ENCODE peak calls at places on chromosome 2, in five cellular contexts. One of them, this sample, is unnamed.

GRCh38 chr2:207993141-207993763 is 32.1 kb downstream of the PLEKHM3 start:
- DNase-seq in SK-N-SH: no peak
- DNase-seq in A549: no peak
- DNase-seq in H1: no peak
- DNase-seq in K562: no peak
- DNase-seq in this sample: no peak

GRCh38 chr2:233448220-233448559 is 93.9 kb downstream of the DGKD start:
- DNase-seq in SK-N-SH: no peak
- DNase-seq in A549: peak; percentile 68
- DNase-seq in H1: peak; percentile 15
- DNase-seq in K562: peak; percentile 31
- DNase-seq in this sample: peak; percentile 27

GRCh38 chr2:75586971-75587370 is 26.2 kb upstream of the EVA1A start:
- DNase-seq in SK-N-SH: no peak
- DNase-seq in A549: no peak
- DNase-seq in H1: no peak
- DNase-seq in K562: no peak
- DNase-seq in this sample: no peak

GRCh38 chr2:202377308-202377736 is 1.2 kb downstream of the BMPR2 start:
- DNase-seq in SK-N-SH: peak; percentile 65
- DNase-seq in A549: peak; percentile 22
- DNase-seq in H1: no peak
- DNase-seq in K562: peak; percentile 13
- DNase-seq in this sample: peak; percentile 38

GRCh38 chr2:65277791-65278449 is 50.3 kb downstream of the ACTR2 start:
- DNase-seq in SK-N-SH: no peak
- DNase-seq in A549: no peak
- DNase-seq in H1: no peak
- DNase-seq in K562: no peak
- DNase-seq in this sample: no peak

GRCh38 chr2:13560322-13560721 is 843.6 kb downstream of the TRIB2 start:
- DNase-seq in SK-N-SH: no peak
- DNase-seq in A549: no peak
- DNase-seq in H1: no peak
- DNase-seq in K562: no peak
- DNase-seq in this sample: no peak

GRCh38 chr2:173354601-173355131 is at the start of gene CDCA7:
- DNase-seq in SK-N-SH: peak; percentile 96
- DNase-seq in A549: peak; percentile 81
- DNase-seq in H1: peak; percentile 23
- DNase-seq in K562: peak; percentile 95
- DNase-seq in this sample: peak; percentile 64

GRCh38 chr2:231780123-231780908 is 766 bp downstream of the PDE6D start:
- DNase-seq in SK-N-SH: peak; percentile 37
- DNase-seq in A549: no peak
- DNase-seq in H1: no peak
- DNase-seq in K562: peak; percentile 15
- DNase-seq in this sample: peak; percentile 44

GRCh38 chr2:16016282-16016681 is 75.9 kb downstream of the MYCN start:
- DNase-seq in SK-N-SH: no peak
- DNase-seq in A549: no peak
- DNase-seq in H1: no peak
- DNase-seq in K562: no peak
- DNase-seq in this sample: no peak

GRCh38 chr2:167607211-167607610 is 640.2 kb downstream of the STK39 start:
- DNase-seq in SK-N-SH: no peak
- DNase-seq in A549: no peak
- DNase-seq in H1: no peak
- DNase-seq in K562: no peak
- DNase-seq in this sample: no peak

GRCh38 chr2:77484026-77484425 is 38.1 kb downstream of the LRRTM4 start:
- DNase-seq in SK-N-SH: no peak
- DNase-seq in A549: no peak
- DNase-seq in H1: no peak
- DNase-seq in K562: no peak
- DNase-seq in this sample: no peak

GRCh38 chr2:127217470-127218325 is 2.4 kb downstream of the CYP27C1 start:
- DNase-seq in SK-N-SH: no peak
- DNase-seq in A549: peak; percentile 93
- DNase-seq in H1: no peak
- DNase-seq in K562: no peak
- DNase-seq in this sample: no peak

GRCh38 chr2:150548527-150548926 is 61.1 kb upstream of the RND3 start:
- DNase-seq in SK-N-SH: peak; percentile 30
- DNase-seq in A549: peak; percentile 52
- DNase-seq in H1: no peak
- DNase-seq in K562: no peak
- DNase-seq in this sample: peak; percentile 25

GRCh38 chr2:67234443-67234842 is 162.7 kb upstream of the ETAA1 start:
- DNase-seq in SK-N-SH: no peak
- DNase-seq in A549: peak; percentile 22
- DNase-seq in H1: peak; percentile 9
- DNase-seq in K562: no peak
- DNase-seq in this sample: no peak

GRCh38 chr2:172931256-172931894 is 144.3 kb upstream of the MAP3K20 start:
- DNase-seq in SK-N-SH: peak; percentile 59
- DNase-seq in A549: peak; percentile 38
- DNase-seq in H1: no peak
- DNase-seq in K562: peak; percentile 35
- DNase-seq in this sample: no peak

GRCh38 chr2:18791172-18791797 is 201.9 kb upstream of the NT5C1B start:
- DNase-seq in SK-N-SH: no peak
- DNase-seq in A549: no peak
- DNase-seq in H1: no peak
- DNase-seq in K562: no peak
- DNase-seq in this sample: no peak

GRCh38 chr2:235950473-235950809 is 217.7 kb downstream of the GBX2 start:
- DNase-seq in SK-N-SH: no peak
- DNase-seq in A549: no peak
- DNase-seq in H1: no peak
- DNase-seq in K562: no peak
- DNase-seq in this sample: no peak

GRCh38 chr2:104504331-104505073 is 349.4 kb upstream of the POU3F3 start:
- DNase-seq in SK-N-SH: no peak
- DNase-seq in A549: no peak
- DNase-seq in H1: no peak
- DNase-seq in K562: no peak
- DNase-seq in this sample: no peak

GRCh38 chr2:124985210-124985760 is 960.2 kb downstream of the CNTNAP5 start:
- DNase-seq in SK-N-SH: no peak
- DNase-seq in A549: no peak
- DNase-seq in H1: no peak
- DNase-seq in K562: no peak
- DNase-seq in this sample: no peak

GRCh38 chr2:230849633-230850357 is 14.9 kb upstream of the ITM2C start:
- DNase-seq in SK-N-SH: no peak
- DNase-seq in A549: peak; percentile 52
- DNase-seq in H1: peak; percentile 58
- DNase-seq in K562: peak; percentile 72
- DNase-seq in this sample: peak; percentile 40

GRCh38 chr2:143433158-143433557 is 303.9 kb downstream of the ARHGAP15 start:
- DNase-seq in SK-N-SH: peak; percentile 7
- DNase-seq in A549: no peak
- DNase-seq in H1: no peak
- DNase-seq in K562: no peak
- DNase-seq in this sample: no peak

GRCh38 chr2:173750332-173750731 is 214.8 kb downstream of the SP3 start:
- DNase-seq in SK-N-SH: no peak
- DNase-seq in A549: no peak
- DNase-seq in H1: no peak
- DNase-seq in K562: no peak
- DNase-seq in this sample: no peak

GRCh38 chr2:39413063-39413722 is 23.9 kb downstream of the MAP4K3 start:
- DNase-seq in SK-N-SH: no peak
- DNase-seq in A549: no peak
- DNase-seq in H1: no peak
- DNase-seq in K562: no peak
- DNase-seq in this sample: peak; percentile 42

GRCh38 chr2:162821176-162821575 is 17.4 kb downstream of the KCNH7 start:
- DNase-seq in SK-N-SH: no peak
- DNase-seq in A549: peak; percentile 5
- DNase-seq in H1: no peak
- DNase-seq in K562: no peak
- DNase-seq in this sample: no peak

GRCh38 chr2:231648579-231649174 is 56.0 kb downstream of the TEX44 start:
- DNase-seq in SK-N-SH: peak; percentile 85
- DNase-seq in A549: peak; percentile 84
- DNase-seq in H1: no peak
- DNase-seq in K562: no peak
- DNase-seq in this sample: peak; percentile 65

GRCh38 chr2:238908960-238909951 is 61.4 kb downstream of the TWIST2 start:
- DNase-seq in SK-N-SH: no peak
- DNase-seq in A549: no peak
- DNase-seq in H1: no peak
- DNase-seq in K562: no peak
- DNase-seq in this sample: no peak

GRCh38 chr2:167925775-167926174 is 321.6 kb downstream of the STK39 start:
- DNase-seq in SK-N-SH: peak; percentile 57
- DNase-seq in A549: no peak
- DNase-seq in H1: no peak
- DNase-seq in K562: no peak
- DNase-seq in this sample: no peak

DNA sequence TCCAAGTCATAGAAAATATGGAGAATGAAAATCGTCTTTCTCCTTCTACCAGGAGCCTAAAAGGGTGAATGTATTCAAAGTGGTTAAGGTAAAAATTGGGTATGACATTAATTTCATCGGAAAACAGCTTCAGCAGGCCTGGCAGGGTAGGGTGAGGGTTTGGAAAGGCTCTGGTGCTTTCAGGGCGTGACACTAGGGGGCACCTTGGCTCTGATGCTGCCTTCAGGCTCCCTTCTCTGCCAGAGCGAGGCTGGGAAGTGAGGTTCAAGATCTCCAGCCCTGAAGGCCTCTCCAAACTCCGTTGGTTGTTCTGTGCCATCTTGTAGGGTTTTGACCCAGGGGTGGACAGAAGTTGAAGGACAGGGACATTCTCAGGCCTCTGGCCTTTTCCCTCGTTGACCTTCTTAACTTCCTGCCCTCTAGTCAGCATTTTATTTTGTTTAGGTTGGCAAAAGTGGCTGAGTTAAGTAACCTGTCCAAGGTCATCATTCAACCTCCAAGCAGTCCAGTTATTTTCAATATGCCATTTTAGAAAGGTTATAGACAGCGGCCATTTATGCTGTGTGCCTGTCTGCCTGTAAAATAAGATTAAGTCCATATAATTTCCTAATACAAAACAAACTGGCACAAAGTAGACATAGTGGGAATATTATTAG is 40.3 kb downstream of the EML6 start:
- DNase-seq in SK-N-SH: no peak
- DNase-seq in A549: peak; percentile 38
- DNase-seq in H1: no peak
- DNase-seq in K562: no peak
- DNase-seq in this sample: no peak
- TF ChIP-seq RFX5 in SK-N-SH: no peak
- TF ChIP-seq RFX5 in A549: no peak
- TF ChIP-seq RFX5 in H1: no peak
- TF ChIP-seq RFX5 in K562: no peak
- TF ChIP-seq RFX5 in this sample: no peak

GRCh38 chr2:156800065-156800556 is 363.9 kb downstream of the GPD2 start:
- DNase-seq in SK-N-SH: no peak
- DNase-seq in A549: no peak
- DNase-seq in H1: no peak
- DNase-seq in K562: no peak
- DNase-seq in this sample: no peak
- TF ChIP-seq CHD2 in SK-N-SH: no peak
- TF ChIP-seq CHD2 in A549: no peak
- TF ChIP-seq CHD2 in H1: no peak
- TF ChIP-seq CHD2 in K562: no peak
- TF ChIP-seq CHD2 in this sample: no peak

GRCh38 chr2:239942871-239943311 is 82.3 kb downstream of the NDUFA10 start:
- DNase-seq in SK-N-SH: no peak
- DNase-seq in A549: no peak
- DNase-seq in H1: no peak
- DNase-seq in K562: no peak
- DNase-seq in this sample: no peak
- TF ChIP-seq RFX5 in SK-N-SH: no peak
- TF ChIP-seq RFX5 in A549: no peak
- TF ChIP-seq RFX5 in H1: no peak
- TF ChIP-seq RFX5 in K562: no peak
- TF ChIP-seq RFX5 in this sample: no peak

GRCh38 chr2:134375935-134376334 is 122.1 kb downstream of the MGAT5 start:
- DNase-seq in SK-N-SH: peak; percentile 23
- DNase-seq in A549: peak; percentile 23
- DNase-seq in H1: no peak
- DNase-seq in K562: no peak
- DNase-seq in this sample: peak; percentile 75
- TF ChIP-seq CHD2 in SK-N-SH: no peak
- TF ChIP-seq CHD2 in A549: no peak
- TF ChIP-seq CHD2 in H1: no peak
- TF ChIP-seq CHD2 in K562: no peak
- TF ChIP-seq CHD2 in this sample: no peak

DNA sequence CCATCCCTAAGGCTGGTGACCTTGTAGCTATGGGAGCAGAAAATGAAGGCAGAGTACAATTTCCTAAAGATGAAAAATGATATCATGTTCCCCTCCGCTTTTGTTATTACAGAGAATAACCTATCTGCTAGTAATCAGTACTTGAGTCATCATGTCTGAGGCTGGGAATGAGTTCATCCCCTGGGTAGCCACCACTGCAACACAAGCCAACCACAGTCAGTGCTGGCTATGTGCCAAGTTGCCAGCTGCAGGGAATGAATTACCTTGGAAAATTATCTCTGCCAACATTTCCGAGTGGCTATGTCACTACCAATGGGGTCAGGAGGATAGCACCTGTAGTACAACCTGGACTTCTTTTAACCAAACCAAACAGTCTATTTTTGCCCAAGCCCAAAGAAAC is 1094.7 kb upstream of the DDX18 start:
- DNase-seq in SK-N-SH: no peak
- DNase-seq in A549: no peak
- DNase-seq in H1: no peak
- DNase-seq in K562: no peak
- DNase-seq in this sample: no peak
- TF ChIP-seq RFX5 in SK-N-SH: no peak
- TF ChIP-seq RFX5 in A549: no peak
- TF ChIP-seq RFX5 in H1: no peak
- TF ChIP-seq RFX5 in K562: no peak
- TF ChIP-seq RFX5 in this sample: no peak